ENCODE peak calls at places on chromosome 11, in four cellular contexts. T is IMR-90, I is stomach, O is tibial nerve. N is an unnamed sample.

GRCh38 chr11:121930004-121930965 is 185.7 kb downstream of the BLID start:
- DNase-seq in T (peak), I (no peak), O (no peak), N (peak)

GRCh38 chr11:128709402-128709801 is 15.5 kb downstream of the FLI1 start:
- DNase-seq in T (peak), I (no peak), O (no peak), N (no peak)

GRCh38 chr11:70541176-70541575 is 142.8 kb downstream of the CTTN start:
- DNase-seq in T (no peak), I (no peak), O (no peak), N (no peak)

GRCh38 chr11:71452354-71453020 is 516 bp upstream of the NADSYN1 start:
- DNase-seq in T (peak), I (peak), O (no peak), N (no peak)

GRCh38 chr11:133362156-133362555 is 170.1 kb downstream of the OPCML start:
- DNase-seq in T (no peak), I (no peak), O (no peak), N (no peak)

GRCh38 chr11:72588656-72589410 is 85.4 kb downstream of the PDE2A start:
- DNase-seq in T (no peak), I (no peak), O (no peak), N (no peak)

GRCh38 chr11:27610287-27610686 is 90.0 kb downstream of the BDNF start:
- DNase-seq in T (no peak), I (no peak), O (no peak), N (no peak)

GRCh38 chr11:90364527-90364926 is 141.7 kb upstream of the CHORDC1 start:
- DNase-seq in T (no peak), I (no peak), O (no peak), N (no peak)

GRCh38 chr11:57657290-57658022 is at the start of gene CLP1:
- DNase-seq in T (peak), I (peak), O (peak), N (peak)

GRCh38 chr11:9210922-9211320 is 54.2 kb downstream of the DENND5A start:
- DNase-seq in T (peak), I (no peak), O (no peak), N (no peak)

GRCh38 chr11:9207229-9207628 is 57.9 kb downstream of the DENND5A start:
- DNase-seq in T (no peak), I (no peak), O (no peak), N (no peak)

GRCh38 chr11:9210224-9210921 is 54.8 kb downstream of the DENND5A start:
- DNase-seq in T (no peak), I (no peak), O (no peak), N (no peak)

GRCh38 chr11:9211322-9211721 is 53.8 kb downstream of the DENND5A start:
- DNase-seq in T (no peak), I (no peak), O (no peak), N (no peak)

GRCh38 chr11:9208726-9209501 is 56.2 kb downstream of the DENND5A start:
- DNase-seq in T (no peak), I (no peak), O (no peak), N (no peak)
- H3K27ac ChIP-seq in T (no peak), I (no peak), O (no peak), N (peak)

GRCh38 chr11:127330044-127330443 is 329.5 kb upstream of the KIRREL3 start:
- DNase-seq in T (no peak), I (no peak), O (no peak), N (no peak)
- H3K27ac ChIP-seq in T (no peak), I (no peak), O (no peak), N (no peak)

GRCh38 chr11:40328890-40329617 is 1130.4 kb downstream of the LRRC4C start:
- DNase-seq in T (peak), I (peak), O (no peak), N (no peak)
- H3K27ac ChIP-seq in T (peak), I (peak), O (no peak), N (no peak)

GRCh38 chr11:31763296-31763695 is 47.8 kb downstream of the PAX6 start:
- DNase-seq in T (no peak), I (no peak), O (no peak), N (no peak)
- H3K27ac ChIP-seq in T (no peak), I (no peak), O (no peak), N (no peak)

GRCh38 chr11:43879789-43880639 is 617 bp upstream of the ALKBH3 start:
- DNase-seq in T (no peak), I (no peak), O (no peak), N (no peak)
- H3K27ac ChIP-seq in T (peak), I (peak), O (peak), N (no peak)

DNA sequence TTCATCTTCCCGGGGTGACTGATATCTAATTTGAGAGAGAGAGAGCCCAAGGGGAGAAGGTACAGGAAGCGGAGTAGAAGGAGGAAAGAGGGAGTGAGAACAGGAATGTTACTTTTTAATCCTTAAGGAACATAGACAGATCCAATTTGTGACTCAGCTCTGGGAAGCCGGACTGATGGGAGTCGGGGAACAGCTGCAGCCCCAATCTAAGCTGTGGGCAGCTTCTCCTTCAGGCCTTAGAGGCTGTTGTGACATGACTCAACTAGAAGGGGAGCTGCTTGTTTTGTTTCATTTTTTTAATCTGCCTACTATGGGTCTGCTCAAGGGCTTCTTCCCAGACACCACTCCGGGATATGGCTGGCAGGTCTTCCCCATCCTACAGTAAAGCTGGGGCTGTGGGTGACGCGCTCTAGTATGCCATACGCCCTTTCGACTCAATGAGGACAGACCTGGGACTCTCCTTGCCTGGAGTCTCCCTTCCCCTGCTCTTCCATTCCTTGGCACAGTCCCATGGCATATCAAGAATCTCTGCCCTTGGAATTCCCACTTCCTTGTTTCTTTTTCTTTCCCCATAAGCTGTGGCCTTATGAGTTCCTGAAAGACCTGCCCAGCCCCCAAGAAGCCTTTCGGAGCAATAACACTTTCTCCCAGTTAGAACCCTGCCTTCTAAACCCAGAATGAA is 103.3 kb upstream of the AKIP1 start:
- DNase-seq in T (peak), I (peak), O (no peak), N (no peak)
- H3K27ac ChIP-seq in T (peak), I (peak), O (peak), N (no peak)

GRCh38 chr11:118006153-118006534 is 19.9 kb downstream of the IL10RA start:
- DNase-seq in T (no peak), I (no peak), O (no peak), N (no peak)
- H3K27ac ChIP-seq in T (no peak), I (no peak), O (peak), N (no peak)

GRCh38 chr11:1907955-1908354 is 11.5 kb upstream of the TNNT3 start:
- DNase-seq in T (no peak), I (no peak), O (no peak), N (no peak)
- H3K27ac ChIP-seq in T (no peak), I (peak), O (no peak), N (no peak)

N was measured in substantia nigra.